ENCODE peak calls at places on chromosomes 16 and 17, in six cellular contexts. Q is endodermal cell; F is epithelial cell of esophagus; E is CD4-positive, CD25-positive, alpha-beta regulatory T cell; I is AG04449; Z is AG09309. T is an unnamed sample.

GRCh38 chr17:4386406-4386805 is 19.9 kb upstream of the UBE2G1 start:
- DNase-seq in Q (no peak), F (no peak), E (no peak), I (peak), Z (no peak), T (no peak)

GRCh38 chr17:14168582-14168981 is 68.1 kb downstream of the CDRT15 start:
- DNase-seq in Q (no peak), F (no peak), E (no peak), I (no peak), Z (no peak), T (no peak)

GRCh38 chr17:77391668-77392375 is 251.1 kb downstream of the SEC14L1 start:
- DNase-seq in Q (peak), F (peak), E (no peak), I (peak), Z (peak), T (no peak)

GRCh38 chr16:67672739-67673662 is 6.4 kb downstream of the C16orf86 start:
- DNase-seq in Q (peak), F (peak), E (peak), I (peak), Z (no peak), T (no peak)

GRCh38 chr17:2688351-2689342 is 22.9 kb downstream of the CLUH start:
- DNase-seq in Q (peak), F (no peak), E (no peak), I (no peak), Z (no peak), T (no peak)

GRCh38 chr16:53732296-53732929 is 28.5 kb downstream of the FTO start:
- DNase-seq in Q (no peak), F (peak), E (no peak), I (no peak), Z (no peak), T (no peak)

GRCh38 chr17:81693491-81694360 is 9.4 kb upstream of the MRPL12 start:
- DNase-seq in Q (peak), F (no peak), E (no peak), I (no peak), Z (no peak), T (no peak)

GRCh38 chr17:49996495-49997255 is 1.7 kb upstream of the DLX3 start:
- DNase-seq in Q (peak), F (no peak), E (peak), I (no peak), Z (no peak), T (peak)

GRCh38 chr16:22933173-22933572 is 119.2 kb downstream of the HS3ST2 start:
- DNase-seq in Q (no peak), F (no peak), E (no peak), I (no peak), Z (no peak), T (no peak)

GRCh38 chr16:88856122-88856827 is 472 bp downstream of the GALNS start:
- DNase-seq in Q (peak), F (no peak), E (peak), I (no peak), Z (no peak), T (no peak)

GRCh38 chr17:77466140-77466539 is 325.4 kb downstream of the SEC14L1 start:
- DNase-seq in Q (peak), F (no peak), E (no peak), I (no peak), Z (no peak), T (no peak)

GRCh38 chr17:81907219-81908145 is 3.7 kb downstream of the PCYT2 start:
- DNase-seq in Q (no peak), F (no peak), E (no peak), I (no peak), Z (no peak), T (no peak)

GRCh38 chr16:49641250-49641649 is 214.7 kb downstream of the ZNF423 start:
- DNase-seq in Q (no peak), F (no peak), E (no peak), I (no peak), Z (no peak), T (no peak)
- H3K4me3 ChIP-seq in Q (no peak), F (no peak), E (no peak), I (no peak), Z (no peak), T (no peak)

GRCh38 chr16:30946671-30947532 is 2.0 kb upstream of the ORAI3 start:
- DNase-seq in Q (peak), F (no peak), E (no peak), I (no peak), Z (no peak), T (no peak)
- H3K4me3 ChIP-seq in Q (no peak), F (no peak), E (no peak), I (no peak), Z (no peak), T (no peak)

GRCh38 chr17:48051278-48051677 is 3.1 kb downstream of the NFE2L1 start:
- DNase-seq in Q (no peak), F (no peak), E (no peak), I (no peak), Z (no peak), T (no peak)
- H3K4me3 ChIP-seq in Q (peak), F (no peak), E (no peak), I (peak), Z (peak), T (no peak)

GRCh38 chr17:58507123-58507634 is 7.3 kb downstream of the MTMR4 start:
- DNase-seq in Q (no peak), F (no peak), E (no peak), I (no peak), Z (no peak), T (no peak)
- H3K4me3 ChIP-seq in Q (no peak), F (no peak), E (no peak), I (no peak), Z (no peak), T (no peak)

GRCh38 chr16:51148674-51149228 is 2.3 kb downstream of the SALL1 start:
- DNase-seq in Q (no peak), F (no peak), E (no peak), I (no peak), Z (no peak), T (no peak)

GRCh38 chr16:51150159-51150893 is 744 bp downstream of the SALL1 start:
- DNase-seq in Q (peak), F (no peak), E (no peak), I (no peak), Z (no peak), T (no peak)

GRCh38 chr16:51149251-51149661 is 1.8 kb downstream of the SALL1 start:
- DNase-seq in Q (peak), F (no peak), E (no peak), I (no peak), Z (no peak), T (no peak)

GRCh38 chr16:51150894-51151320 is at the start of gene SALL1:
- DNase-seq in Q (peak), F (no peak), E (no peak), I (no peak), Z (no peak), T (no peak)

DNA sequence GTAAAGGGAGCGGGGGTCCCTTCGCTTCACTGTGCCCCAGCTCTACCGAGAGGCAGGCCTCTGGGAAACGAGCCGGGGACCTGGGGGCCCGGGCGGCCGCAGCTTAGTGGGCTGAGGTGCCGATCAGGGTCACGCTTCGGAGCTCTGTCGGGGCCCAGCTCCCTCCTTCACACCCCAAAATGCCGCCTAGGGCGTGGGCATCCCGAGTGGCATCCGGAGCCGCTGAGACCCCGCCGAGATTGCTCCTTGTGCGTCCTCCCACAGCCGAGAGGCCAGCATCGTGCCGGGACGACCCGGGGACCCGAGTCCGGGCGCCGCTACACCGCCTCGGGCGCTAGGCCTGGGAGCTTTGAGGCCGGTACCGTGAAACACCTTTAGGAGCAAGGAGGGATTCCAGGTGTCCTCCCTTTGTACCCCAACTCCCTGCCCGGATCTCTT is 1.3 kb downstream of the SALL1 start:
- DNase-seq in Q (peak), F (no peak), E (no peak), I (no peak), Z (no peak), T (no peak)
- H3K4me3 ChIP-seq in Q (peak), F (no peak), E (no peak), I (peak), Z (peak), T (no peak)

DNA sequence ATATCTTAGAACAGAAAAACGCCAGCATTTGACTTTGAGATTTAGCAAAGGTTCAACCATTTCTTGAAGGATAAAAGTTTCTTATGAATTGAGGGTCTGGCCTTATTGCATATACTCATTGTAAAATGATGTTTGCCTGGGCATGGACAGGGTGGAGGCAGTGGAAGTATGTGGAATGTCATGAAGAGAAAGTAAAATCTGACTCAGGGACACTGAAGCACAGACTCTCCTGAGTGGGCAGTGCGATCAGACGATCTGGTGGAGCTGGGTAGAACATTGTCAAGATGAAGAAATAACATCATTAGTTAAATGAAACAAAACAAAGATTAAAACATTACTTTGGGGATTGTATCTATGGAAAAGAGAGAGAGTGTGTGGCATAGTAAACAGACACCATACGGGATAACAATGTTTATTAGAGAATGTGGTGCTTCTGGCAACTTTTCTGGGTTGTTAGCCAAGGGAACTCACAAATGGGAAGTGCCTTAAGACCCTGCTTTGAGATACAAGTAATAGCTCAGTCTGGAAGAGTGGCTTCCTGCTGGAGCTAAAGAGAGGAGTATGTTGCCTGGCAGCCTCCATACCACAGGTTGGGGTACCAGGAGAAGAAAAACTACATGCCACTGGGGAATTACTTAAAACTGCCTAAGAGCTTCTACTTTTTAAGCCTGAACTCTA is 4.5 kb downstream of the MAP3K3 start:
- DNase-seq in Q (no peak), F (peak), E (no peak), I (no peak), Z (no peak), T (no peak)
- H3K4me3 ChIP-seq in Q (no peak), F (no peak), E (no peak), I (no peak), Z (no peak), T (no peak)

GRCh38 chr16:69821844-69822173 is 59.7 kb downstream of the WWP2 start:
- DNase-seq in Q (no peak), F (no peak), E (no peak), I (no peak), Z (no peak), T (no peak)

GRCh38 chr16:69823831-69824563 is 61.9 kb downstream of the WWP2 start:
- DNase-seq in Q (no peak), F (no peak), E (no peak), I (no peak), Z (no peak), T (peak)

GRCh38 chr16:69822174-69822935 is 60.2 kb downstream of the WWP2 start:
- DNase-seq in Q (no peak), F (no peak), E (no peak), I (no peak), Z (no peak), T (no peak)

GRCh38 chr16:69818811-69819587 is 56.9 kb downstream of the WWP2 start:
- DNase-seq in Q (no peak), F (no peak), E (no peak), I (no peak), Z (no peak), T (no peak)

DNA sequence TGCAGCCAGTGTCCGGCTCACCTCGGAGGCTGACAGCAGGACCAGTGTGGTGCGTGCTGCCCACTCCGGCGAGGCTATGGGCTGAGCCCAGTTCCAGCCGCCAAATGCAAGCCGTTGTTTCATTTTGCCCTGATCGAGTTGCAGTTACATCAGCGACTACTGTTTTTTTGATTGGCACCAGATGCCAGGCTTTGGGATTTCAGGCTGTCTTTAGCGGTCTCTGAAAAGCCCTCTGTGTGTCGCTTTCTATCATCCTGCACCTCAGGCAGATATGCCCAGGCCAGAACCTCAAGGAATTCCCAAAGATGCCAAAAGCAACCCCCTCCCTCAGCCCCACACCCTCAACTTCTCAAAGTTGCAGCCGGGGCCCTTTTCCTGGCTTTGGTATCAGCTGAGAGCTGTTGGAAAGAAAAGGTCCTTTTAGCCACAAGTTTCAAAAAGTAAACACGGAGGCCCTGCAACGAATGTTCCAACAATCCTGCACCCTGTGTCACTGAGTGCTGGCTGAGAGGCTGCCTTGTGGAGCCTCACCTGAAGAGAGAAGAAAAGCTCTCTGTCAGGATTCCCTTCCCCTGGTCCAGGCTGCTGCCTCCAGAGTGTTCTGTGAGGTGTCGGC is 58.9 kb downstream of the WWP2 start:
- DNase-seq in Q (no peak), F (no peak), E (no peak), I (no peak), Z (peak), T (no peak)
- H3K4me3 ChIP-seq in Q (no peak), F (no peak), E (no peak), I (peak), Z (peak), T (no peak)

GRCh38 chr16:73040735-73041402 is 7.1 kb downstream of the ZFHX3 start:
- DNase-seq in Q (no peak), F (no peak), E (no peak), I (no peak), Z (no peak), T (no peak)

GRCh38 chr16:73042807-73043206 is 5.1 kb downstream of the ZFHX3 start:
- DNase-seq in Q (no peak), F (no peak), E (no peak), I (no peak), Z (no peak), T (no peak)

GRCh38 chr16:73041644-73042043 is 6.3 kb downstream of the ZFHX3 start:
- DNase-seq in Q (no peak), F (no peak), E (no peak), I (no peak), Z (no peak), T (no peak)

GRCh38 chr16:73046484-73047214 is 1.3 kb downstream of the ZFHX3 start:
- DNase-seq in Q (no peak), F (no peak), E (no peak), I (no peak), Z (no peak), T (no peak)

DNA sequence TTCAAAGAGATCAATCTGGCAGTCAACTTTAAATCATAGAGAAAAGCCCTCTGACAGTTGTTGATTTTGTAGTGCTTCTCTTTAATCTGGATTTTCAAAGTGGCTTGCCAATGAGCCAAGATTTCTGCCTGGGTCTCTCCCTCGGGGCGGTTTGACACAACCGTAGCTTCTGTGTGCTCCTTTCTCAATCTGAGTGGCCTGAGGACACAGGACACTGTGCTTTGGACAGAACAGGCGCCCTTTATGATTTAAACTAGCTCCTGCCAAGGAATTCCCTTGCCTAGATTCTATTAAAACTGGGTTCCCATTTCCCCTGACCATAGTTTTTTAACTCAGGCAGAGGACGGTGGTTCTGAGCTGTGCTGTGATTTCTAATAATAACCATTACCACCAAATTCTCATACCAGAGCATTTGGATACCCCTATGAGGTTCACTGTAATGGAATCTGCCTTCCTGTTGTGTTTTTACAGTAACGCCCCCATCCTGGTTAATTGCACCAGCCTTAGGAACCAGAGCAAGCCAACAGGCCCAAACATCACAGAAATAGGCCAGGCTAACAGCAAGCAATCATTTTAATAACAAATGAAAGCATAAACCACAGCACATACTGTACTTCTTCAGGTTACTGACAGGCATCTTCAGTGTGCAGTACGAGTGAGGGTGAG is 4.0 kb downstream of the ZFHX3 start:
- DNase-seq in Q (no peak), F (no peak), E (no peak), I (no peak), Z (no peak), T (no peak)
- H3K4me3 ChIP-seq in Q (no peak), F (no peak), E (no peak), I (no peak), Z (no peak), T (no peak)

GRCh38 chr16:75267631-75268264 is 16.3 kb upstream of the BCAR1 start:
- DNase-seq in Q (peak), F (peak), E (no peak), I (no peak), Z (no peak), T (no peak)
- H3K4me3 ChIP-seq in Q (no peak), F (no peak), E (no peak), I (no peak), Z (no peak), T (no peak)